ENCODE peak calls at places on chromosomes 13 and 19, in five cellular contexts. F, D, P, A and U are unnamed samples. For H3K27me3, the result is how much of the 10 kb centered on the place peaks cover.

GRCh38 chr19:58279042-58279924 is 528 bp downstream of the ZNF8 start:
- DNase-seq in F (no peak), D (peak), P (peak), A (peak), U (peak)

GRCh38 chr13:71306821-71307220 is 560.2 kb downstream of the DACH1 start:
- DNase-seq in F (no peak), D (no peak), P (no peak), A (no peak), U (no peak)

GRCh38 chr19:4711211-4711610 is 12.4 kb downstream of the DPP9 start:
- DNase-seq in F (no peak), D (no peak), P (no peak), A (no peak), U (no peak)

GRCh38 chr19:55454787-55455243 is 6.6 kb downstream of the ISOC2 start:
- DNase-seq in F (no peak), D (no peak), P (no peak), A (no peak), U (no peak)

GRCh38 chr13:100836696-100837095 is 162.1 kb upstream of the TMTC4 start:
- DNase-seq in F (no peak), D (no peak), P (no peak), A (no peak), U (no peak)

GRCh38 chr13:20923272-20923671 is 20.7 kb upstream of the XPO4 start:
- DNase-seq in F (no peak), D (no peak), P (no peak), A (no peak), U (no peak)

GRCh38 chr13:37338721-37339120 is 233.3 kb upstream of the CSNK1A1L start:
- DNase-seq in F (no peak), D (no peak), P (no peak), A (no peak), U (no peak)

GRCh38 chr13:85601526-85601925 is 197.7 kb downstream of the SLITRK6 start:
- DNase-seq in F (no peak), D (no peak), P (no peak), A (no peak), U (no peak)

GRCh38 chr13:52600666-52601065 is 41.6 kb upstream of the HNRNPA1L2 start:
- DNase-seq in F (no peak), D (no peak), P (no peak), A (no peak), U (no peak)

GRCh38 chr13:23986619-23987018 is 89.3 kb upstream of the C1QTNF9B start:
- DNase-seq in F (no peak), D (no peak), P (no peak), A (no peak), U (no peak)

GRCh38 chr13:31134055-31134711 is 27.5 kb downstream of the HSPH1 start:
- DNase-seq in F (no peak), D (no peak), P (no peak), A (no peak), U (no peak)

GRCh38 chr19:5914946-5915781 is 1.1 kb downstream of the CAPS start:
- DNase-seq in F (no peak), D (peak), P (no peak), A (peak), U (no peak)

GRCh38 chr19:56139847-56140582 is 1.1 kb upstream of the ZNF444 start:
- DNase-seq in F (no peak), D (peak), P (no peak), A (no peak), U (peak)

GRCh38 chr13:49214917-49215376 is 5.2 kb upstream of the MLNR start:
- DNase-seq in F (no peak), D (peak), P (peak), A (peak), U (no peak)

GRCh38 chr19:30070970-30071632 is 129.1 kb downstream of the URI1 start:
- DNase-seq in F (no peak), D (no peak), P (peak), A (no peak), U (no peak)

GRCh38 chr19:23075031-23075733 is 41.6 kb upstream of the ZNF730 start:
- DNase-seq in F (no peak), D (peak), P (peak), A (peak), U (peak)

GRCh38 chr19:31674503-31675186 is 325.4 kb upstream of the TSHZ3 start:
- DNase-seq in F (no peak), D (no peak), P (no peak), A (no peak), U (no peak)

GRCh38 chr19:12668937-12669271 is 2.3 kb downstream of the WDR83 start:
- DNase-seq in F (no peak), D (peak), P (peak), A (peak), U (peak)

GRCh38 chr13:37448072-37448471 is 150.5 kb downstream of the POSTN start:
- DNase-seq in F (no peak), D (no peak), P (no peak), A (no peak), U (no peak)

GRCh38 chr13:52070929-52071523 is 46.5 kb downstream of the UTP14C start:
- DNase-seq in F (no peak), D (no peak), P (no peak), A (no peak), U (no peak)

GRCh38 chr19:39341122-39341719 is 1.0 kb upstream of the SAMD4B start:
- DNase-seq in F (no peak), D (peak), P (peak), A (peak), U (no peak)

GRCh38 chr19:52665529-52665928 is 27.4 kb upstream of the ZNF83 start:
- DNase-seq in F (no peak), D (no peak), P (no peak), A (no peak), U (no peak)

GRCh38 chr19:7575426-7576040 is 20.1 kb upstream of the CAMSAP3 start:
- DNase-seq in F (no peak), D (no peak), P (no peak), A (no peak), U (no peak)

GRCh38 chr13:78660130-78660857 is 1.3 kb upstream of the OBI1 start:
- DNase-seq in F (no peak), D (no peak), P (no peak), A (peak), U (no peak)

GRCh38 chr13:40665754-40666057 is 735 bp downstream of the FOXO1 start:
- DNase-seq in F (no peak), D (no peak), P (no peak), A (no peak), U (no peak)

GRCh38 chr19:47021536-47022139 is 2.0 kb downstream of the NPAS1 start:
- DNase-seq in F (no peak), D (no peak), P (no peak), A (no peak), U (no peak)

GRCh38 chr19:47020992-47021496 is 1.4 kb downstream of the NPAS1 start:
- DNase-seq in F (no peak), D (no peak), P (no peak), A (no peak), U (no peak)

GRCh38 chr19:47018923-47019322 is 714 bp upstream of the NPAS1 start:
- DNase-seq in F (no peak), D (no peak), P (no peak), A (no peak), U (no peak)

GRCh38 chr19:47019431-47020041 is at the start of gene NPAS1:
- DNase-seq in F (no peak), D (no peak), P (no peak), A (no peak), U (no peak)

DNA sequence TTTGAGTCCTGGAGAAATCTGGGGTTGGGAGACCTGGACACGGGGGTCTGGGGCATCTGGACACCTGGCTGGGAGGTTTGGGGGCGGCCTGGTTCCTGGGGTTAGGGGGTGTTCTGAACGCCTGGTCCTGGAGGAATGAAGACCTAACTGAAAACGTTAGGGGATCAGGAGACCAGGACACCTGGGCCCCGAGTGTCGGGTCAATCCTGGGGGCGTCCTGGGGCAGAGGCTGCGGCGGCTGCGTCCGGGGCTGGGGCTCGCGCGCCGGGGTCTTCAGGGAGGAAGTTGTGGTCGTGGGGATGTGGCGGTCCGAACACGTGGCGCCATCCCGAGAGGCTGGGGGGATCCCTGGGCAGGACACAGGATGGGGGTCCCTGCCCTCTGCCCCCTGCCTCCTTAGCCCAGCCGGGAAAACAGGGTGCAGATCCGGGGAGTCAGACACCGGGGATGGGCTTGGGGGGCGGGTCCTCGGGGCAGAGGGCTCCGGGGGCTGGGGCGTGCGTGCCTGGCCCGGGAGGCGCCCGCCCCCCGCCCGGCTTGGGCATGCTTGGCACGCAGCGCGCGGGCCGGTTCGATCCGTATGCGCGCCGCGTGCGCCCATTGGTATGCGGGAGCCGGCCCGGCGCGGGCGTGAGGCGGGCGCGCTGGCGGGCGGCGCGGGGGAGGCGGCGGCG is 632 bp downstream of the NPAS1 start:
- DNase-seq in F (no peak), D (no peak), P (no peak), A (no peak), U (no peak)
- H3K27me3 ChIP-seq in F (under half), D (under half), P (under half), A (under half), U (under half)

GRCh38 chr19:44180968-44181367 is 16.1 kb downstream of the ZNF226 start:
- DNase-seq in F (no peak), D (no peak), P (no peak), A (no peak), U (no peak)

GRCh38 chr19:44176590-44176989 is 11.7 kb downstream of the ZNF226 start:
- DNase-seq in F (no peak), D (no peak), P (no peak), A (no peak), U (no peak)

DNA sequence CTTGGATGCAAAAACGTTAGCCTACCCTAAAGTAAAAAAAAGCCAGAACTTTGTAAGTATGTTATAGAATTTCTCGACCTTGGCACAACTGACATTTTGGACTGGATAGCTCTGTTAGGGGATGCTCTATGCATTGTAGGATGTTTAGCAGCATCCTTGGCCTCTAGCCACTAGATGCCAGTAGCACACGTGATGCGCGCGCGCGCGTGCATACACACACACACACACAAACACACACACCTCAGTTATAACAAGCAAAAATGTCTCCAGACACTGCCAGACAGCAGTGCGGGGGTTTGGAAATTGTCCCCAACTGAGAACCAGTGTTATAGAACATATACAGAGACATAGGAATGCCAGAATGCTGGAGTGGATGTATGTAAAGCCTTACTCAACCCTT is 17.2 kb downstream of the ZNF226 start:
- DNase-seq in F (no peak), D (no peak), P (no peak), A (no peak), U (no peak)
- TF ChIP-seq POLR2A in F (no peak), D (no peak), P (no peak), A (no peak), U (no peak)

GRCh38 chr13:89584058-89584457 is 1763.4 kb upstream of the MIR17HG start:
- DNase-seq in F (no peak), D (no peak), P (no peak), A (no peak), U (no peak)
- H3K4me3 ChIP-seq in F (no peak), D (no peak), P (no peak), A (no peak), U (no peak)

DNA sequence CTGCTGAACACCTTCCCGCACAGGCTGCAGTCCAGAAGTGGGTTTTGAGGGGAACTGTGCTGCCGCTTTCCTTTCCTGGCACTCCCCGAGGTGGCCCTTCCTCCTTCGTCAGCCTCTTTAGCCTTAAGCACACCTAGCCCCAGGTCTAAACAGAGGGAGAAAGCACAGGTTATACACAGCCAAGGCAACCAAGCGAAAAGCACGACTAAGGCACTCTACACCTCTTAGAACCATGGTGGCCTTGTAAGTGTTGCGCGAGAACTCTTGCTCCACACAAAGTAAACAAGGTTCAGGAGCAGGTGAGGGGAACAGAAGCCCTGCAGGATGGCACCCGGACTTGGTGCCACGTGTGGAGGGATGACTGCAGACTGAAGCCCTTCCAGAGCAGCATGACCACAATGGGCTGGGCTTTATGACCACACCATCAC is 23.6 kb downstream of the ZNF541 start:
- DNase-seq in F (no peak), D (no peak), P (no peak), A (peak), U (no peak)
- H3K27me3 ChIP-seq in F (under half), D (under half), P (under half), A (under half), U (under half)

GRCh38 chr19:1102407-1103106 is 1.2 kb upstream of the GPX4 start:
- DNase-seq in F (peak), D (peak), P (no peak), A (peak), U (peak)
- TF ChIP-seq POLR2A in F (no peak), D (no peak), P (no peak), A (no peak), U (no peak)

GRCh38 chr19:34193876-34194275 is 21.6 kb downstream of the LSM14A start:
- DNase-seq in F (no peak), D (no peak), P (no peak), A (no peak), U (no peak)

GRCh38 chr19:34189199-34189916 is 17.1 kb downstream of the LSM14A start:
- DNase-seq in F (no peak), D (no peak), P (no peak), A (no peak), U (no peak)

GRCh38 chr19:34189917-34190425 is 17.7 kb downstream of the LSM14A start:
- DNase-seq in F (no peak), D (no peak), P (no peak), A (no peak), U (no peak)

GRCh38 chr19:34191355-34191962 is 19.2 kb downstream of the LSM14A start:
- DNase-seq in F (no peak), D (no peak), P (no peak), A (no peak), U (no peak)

DNA sequence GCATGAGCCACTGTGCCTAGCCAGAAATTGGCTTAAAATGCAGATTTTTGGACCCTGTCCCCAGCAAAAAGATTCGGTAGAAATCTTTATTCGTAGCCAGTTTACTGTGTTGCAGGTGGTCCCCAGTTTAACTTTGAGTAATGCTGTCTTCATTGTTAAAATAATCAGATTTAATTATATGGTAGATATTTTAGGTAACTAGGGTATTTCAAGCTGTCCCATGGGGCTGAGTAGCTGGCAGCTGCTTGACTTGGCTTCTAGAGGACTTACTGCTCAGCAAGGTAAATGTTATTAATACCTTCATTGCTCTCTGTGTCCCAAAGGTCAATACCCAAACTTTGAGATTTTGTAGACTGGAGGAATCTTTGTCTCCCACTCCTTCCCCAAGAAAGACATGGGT is 21.1 kb downstream of the LSM14A start:
- DNase-seq in F (no peak), D (no peak), P (no peak), A (no peak), U (no peak)
- H3K4me3 ChIP-seq in F (no peak), D (no peak), P (no peak), A (no peak), U (no peak)

GRCh38 chr13:112133489-112134149 is 66.7 kb downstream of the SOX1 start:
- DNase-seq in F (no peak), D (no peak), P (no peak), A (no peak), U (peak)
- H3K27me3 ChIP-seq in F (under half), D (under half), P (under half), A (under half), U (half or more)